ENCODE peak calls at places on chromosomes 12 and 14, in ten cellular contexts. Y, E, A, S, N, L, B, J, M and V are unnamed samples.

GRCh38 chr14:93019970-93020369 is 95.8 kb downstream of the ITPK1 start:
- DNase-seq in S (no peak), B (no peak), J (no peak), N (no peak), Y (no peak), E (no peak), L (peak), M (no peak), A (no peak), V (no peak)

GRCh38 chr12:93742086-93742934 is 65.1 kb downstream of the CRADD start:
- DNase-seq in Y (no peak), B (peak), M (peak), S (peak), A (peak), J (peak), N (peak), E (peak), L (peak), V (peak)

GRCh38 chr12:64273527-64274403 is 51.7 kb upstream of the KICS2 start:
- DNase-seq in L (no peak), N (no peak), B (peak), M (no peak), S (peak), J (no peak), A (peak), Y (no peak), E (peak), V (no peak)

GRCh38 chr14:103138483-103139370 is 15.5 kb downstream of the TNFAIP2 start:
- DNase-seq in Y (no peak), M (no peak), A (no peak), J (no peak), E (no peak), N (no peak), B (no peak), S (no peak), L (no peak), V (no peak)

GRCh38 chr12:48998497-48999353 is 450 bp downstream of the DDN start:
- DNase-seq in L (no peak), S (no peak), A (no peak), B (peak), N (no peak), Y (no peak), E (no peak), M (no peak), J (peak), V (no peak)

GRCh38 chr14:87014854-87015253 is 978.1 kb downstream of the GALC start:
- DNase-seq in S (no peak), Y (no peak), J (no peak), B (no peak), E (no peak), M (no peak), L (no peak), N (no peak), A (no peak), V (no peak)

GRCh38 chr14:56422703-56423213 is 156.8 kb upstream of the TMEM260 start:
- DNase-seq in L (peak), S (no peak), J (peak), B (peak), Y (no peak), N (peak), M (peak), E (peak), A (peak), V (no peak)

GRCh38 chr12:114834621-114835020 is 150.6 kb upstream of the TBX3 start:
- DNase-seq in Y (no peak), E (no peak), J (peak), N (no peak), S (no peak), B (peak), M (no peak), L (no peak), A (peak), V (no peak)

GRCh38 chr12:40107098-40107802 is 1.4 kb upstream of the SLC2A13 start:
- DNase-seq in B (peak), Y (peak), S (peak), E (peak), L (peak), M (peak), J (peak), N (peak), A (peak), V (peak)

GRCh38 chr14:104394606-104394910 is 185.0 kb upstream of the C14orf180 start:
- DNase-seq in L (no peak), N (no peak), B (no peak), Y (peak), E (no peak), J (no peak), M (peak), A (no peak), S (peak), V (peak)

GRCh38 chr14:75877884-75878283 is 103.9 kb downstream of the TGFB3 start:
- DNase-seq in S (no peak), A (no peak), Y (no peak), E (peak), B (no peak), M (no peak), L (no peak), N (no peak), J (no peak), V (no peak)

GRCh38 chr14:64760146-64760755 is 56.0 kb downstream of the PLEKHG3 start:
- DNase-seq in J (peak), L (peak), E (peak), B (peak), Y (no peak), S (no peak), A (peak), M (no peak), N (peak), V (no peak)

GRCh38 chr14:55698051-55698450 is 118.0 kb downstream of the KTN1 start:
- DNase-seq in J (no peak), E (no peak), M (no peak), N (no peak), L (no peak), Y (no peak), S (no peak), B (no peak), A (no peak), V (no peak)

GRCh38 chr12:46219892-46220655 is 48.8 kb downstream of the SLC38A1 start:
- DNase-seq in E (peak), N (peak), M (no peak), A (peak), S (no peak), J (peak), B (peak), L (no peak), Y (no peak), V (no peak)

GRCh38 chr12:27001663-27002062 is 12.5 kb downstream of the TM7SF3 start:
- DNase-seq in M (no peak), N (no peak), E (no peak), Y (no peak), B (no peak), L (no peak), J (no peak), A (no peak), S (no peak), V (no peak)

GRCh38 chr12:26156996-26157395 is 32.2 kb upstream of the BHLHE41 start:
- DNase-seq in A (no peak), L (no peak), Y (no peak), J (no peak), M (no peak), E (no peak), N (no peak), B (no peak), S (no peak), V (no peak)

GRCh38 chr12:22709292-22709691 is 84.3 kb downstream of the ETNK1 start:
- DNase-seq in L (no peak), M (no peak), E (peak), S (peak), A (no peak), B (peak), J (no peak), N (peak), Y (no peak), V (no peak)

GRCh38 chr14:104206281-104206904 is 68.0 kb downstream of the KIF26A start:
- DNase-seq in Y (no peak), A (no peak), M (no peak), N (no peak), B (no peak), S (no peak), L (no peak), E (no peak), J (no peak), V (no peak)

GRCh38 chr12:3158851-3159465 is 81.8 kb downstream of the TSPAN9 start:
- DNase-seq in S (no peak), J (peak), N (no peak), B (peak), A (peak), L (peak), Y (no peak), M (no peak), E (no peak), V (no peak)

GRCh38 chr12:43336962-43337555 is 214.9 kb downstream of the ADAMTS20 start:
- DNase-seq in A (no peak), L (no peak), J (peak), S (no peak), Y (no peak), N (peak), E (peak), M (no peak), B (peak), V (no peak)

GRCh38 chr12:99985129-99985570 is 414 bp upstream of the ANKS1B start:
- DNase-seq in J (no peak), S (no peak), Y (no peak), A (no peak), L (no peak), B (peak), N (no peak), M (no peak), E (peak), V (no peak)

GRCh38 chr12:123141615-123142517 is 9.0 kb downstream of the PITPNM2 start:
- DNase-seq in J (peak), Y (peak), M (peak), L (no peak), E (peak), B (peak), A (peak), S (no peak), N (peak), V (no peak)

GRCh38 chr12:42299392-42300308 is 26.2 kb downstream of the ZCRB1 start:
- DNase-seq in E (peak), A (peak), B (peak), N (no peak), Y (no peak), L (no peak), M (no peak), J (peak), S (peak), V (no peak)

GRCh38 chr12:102172436-102172835 is 25.2 kb downstream of the PMCH start:
- DNase-seq in L (no peak), S (no peak), M (no peak), A (peak), N (no peak), E (no peak), B (peak), Y (no peak), J (peak), V (no peak)

GRCh38 chr14:39474416-39474911 is 42.2 kb upstream of the FBXO33 start:
- DNase-seq in A (no peak), Y (no peak), B (no peak), M (no peak), E (no peak), J (no peak), L (no peak), S (peak), N (no peak), V (no peak)

GRCh38 chr14:101518611-101519048 is 42.7 kb upstream of the DIO3 start:
- DNase-seq in J (no peak), N (no peak), Y (peak), A (no peak), L (peak), M (no peak), E (no peak), B (no peak), S (no peak), V (no peak)

GRCh38 chr14:59629384-59630158 is 53.0 kb upstream of the CCDC175 start:
- DNase-seq in N (no peak), B (no peak), L (no peak), S (no peak), E (no peak), J (no peak), Y (no peak), M (no peak), A (no peak), V (no peak)

GRCh38 chr14:101076451-101077220 is 173.1 kb upstream of the RTL1 start:
- DNase-seq in N (no peak), L (no peak), Y (peak), B (no peak), E (no peak), S (no peak), J (no peak), M (no peak), A (no peak), V (peak)

GRCh38 chr14:34168656-34169055 is 217.8 kb upstream of the EGLN3 start:
- DNase-seq in S (no peak), M (no peak), A (no peak), L (no peak), E (no peak), J (no peak), N (no peak), Y (no peak), B (no peak), V (no peak)
- TF ChIP-seq CTCF in S (no peak), M (no peak), A (no peak), L (no peak), E (no peak), J (no peak), N (no peak), Y (no peak), B (no peak), V (no peak)

GRCh38 chr14:70660967-70661871 is 19.5 kb downstream of the TTC9 start:
- DNase-seq in J (no peak), Y (no peak), N (no peak), A (no peak), E (no peak), B (no peak), S (no peak), M (no peak), L (no peak), V (no peak)
- TF ChIP-seq CTCF in J (no peak), Y (no peak), N (no peak), A (no peak), E (peak), B (no peak), S (peak), M (no peak), L (no peak), V (no peak)

GRCh38 chr12:96329545-96329944 is 70.7 kb downstream of the CDK17 start:
- DNase-seq in S (no peak), N (no peak), A (no peak), L (no peak), Y (no peak), M (no peak), B (no peak), E (no peak), J (no peak), V (no peak)

GRCh38 chr12:96327346-96327745 is 72.9 kb downstream of the CDK17 start:
- DNase-seq in E (no peak), N (no peak), M (no peak), Y (no peak), S (peak), L (no peak), J (no peak), A (no peak), B (no peak), V (no peak)

GRCh38 chr12:96329018-96329417 is 71.2 kb downstream of the CDK17 start:
- DNase-seq in M (no peak), A (no peak), S (no peak), J (no peak), E (no peak), L (no peak), B (no peak), Y (no peak), N (no peak), V (no peak)

GRCh38 chr12:96326628-96327227 is 73.5 kb downstream of the CDK17 start:
- DNase-seq in A (no peak), B (no peak), L (no peak), E (no peak), N (no peak), J (no peak), S (no peak), M (no peak), Y (no peak), V (no peak)

DNA sequence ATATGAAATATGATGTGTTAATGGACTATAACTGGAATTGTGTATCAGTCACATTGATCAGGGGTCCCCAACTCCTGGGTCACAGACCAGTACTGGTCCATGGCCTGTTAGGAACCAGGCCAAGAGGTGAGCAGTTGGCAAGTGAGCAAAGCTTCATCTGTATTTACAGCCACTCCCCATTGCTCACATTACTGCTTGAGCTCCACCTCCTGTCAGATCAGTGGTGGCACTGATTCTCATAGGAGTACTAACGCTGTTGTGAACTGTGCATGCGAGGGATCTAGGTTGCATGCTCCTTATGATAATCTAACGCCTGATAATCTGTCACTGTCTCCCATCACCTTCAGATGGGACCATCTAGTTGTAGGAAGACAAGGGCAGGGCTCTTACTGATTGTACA is 72.3 kb downstream of the CDK17 start:
- DNase-seq in J (no peak), A (no peak), Y (no peak), B (no peak), L (no peak), N (no peak), M (no peak), S (no peak), E (no peak), V (no peak)
- TF ChIP-seq CTCF in J (no peak), A (no peak), Y (no peak), B (no peak), L (no peak), N (no peak), M (no peak), S (no peak), E (no peak), V (no peak)

GRCh38 chr14:89845346-89845745 is 109.2 kb downstream of the EFCAB11 start:
- DNase-seq in S (no peak), N (no peak), A (peak), J (peak), L (no peak), M (no peak), Y (no peak), E (no peak), B (peak), V (no peak)

GRCh38 chr14:89844508-89844907 is 110.0 kb downstream of the EFCAB11 start:
- DNase-seq in Y (no peak), J (peak), S (no peak), E (no peak), N (no peak), M (no peak), A (no peak), B (no peak), L (no peak), V (peak)

GRCh38 chr14:89849931-89850330 is 104.6 kb downstream of the EFCAB11 start:
- DNase-seq in S (no peak), E (no peak), A (peak), J (peak), L (no peak), M (no peak), N (no peak), Y (no peak), B (peak), V (no peak)

GRCh38 chr14:89851031-89851430 is 103.5 kb downstream of the EFCAB11 start:
- DNase-seq in B (no peak), L (no peak), S (no peak), M (no peak), N (no peak), E (no peak), J (no peak), Y (no peak), A (no peak), V (no peak)

GRCh38 chr14:89848165-89848564 is 106.4 kb downstream of the EFCAB11 start:
- DNase-seq in E (no peak), S (no peak), B (peak), A (peak), L (no peak), M (no peak), N (no peak), J (peak), Y (no peak), V (no peak)
- TF ChIP-seq CTCF in E (peak), S (no peak), B (peak), A (peak), L (no peak), M (peak), N (no peak), J (peak), Y (no peak), V (peak)

GRCh38 chr12:129622566-129622965 is 281.3 kb downstream of the TMEM132D start:
- DNase-seq in Y (no peak), M (no peak), J (no peak), B (no peak), L (no peak), N (no peak), A (no peak), E (no peak), S (no peak), V (no peak)

GRCh38 chr12:129613311-129613710 is 290.5 kb downstream of the TMEM132D start:
- DNase-seq in S (no peak), E (no peak), A (no peak), B (no peak), J (no peak), Y (no peak), N (no peak), L (no peak), M (no peak), V (no peak)

GRCh38 chr12:129615001-129615400 is 288.8 kb downstream of the TMEM132D start:
- DNase-seq in N (no peak), A (peak), Y (no peak), S (no peak), B (no peak), J (no peak), M (no peak), E (no peak), L (no peak), V (no peak)

GRCh38 chr12:129614221-129614885 is 289.5 kb downstream of the TMEM132D start:
- DNase-seq in S (no peak), Y (no peak), A (peak), J (no peak), N (no peak), B (no peak), L (no peak), E (no peak), M (no peak), V (no peak)

GRCh38 chr12:129617849-129618248 is 286.0 kb downstream of the TMEM132D start:
- DNase-seq in S (no peak), Y (no peak), N (no peak), J (no peak), A (no peak), M (no peak), L (no peak), E (no peak), B (no peak), V (no peak)
- TF ChIP-seq CTCF in S (no peak), Y (no peak), N (no peak), J (no peak), A (no peak), M (no peak), L (no peak), E (no peak), B (no peak), V (no peak)

GRCh38 chr14:80784824-80785223 is 156.7 kb downstream of the CEP128 start:
- DNase-seq in S (no peak), L (no peak), J (peak), E (no peak), Y (no peak), M (no peak), B (peak), A (peak), N (no peak), V (no peak)
- TF ChIP-seq CTCF in S (no peak), L (no peak), J (peak), E (no peak), Y (no peak), M (peak), B (no peak), A (peak), N (no peak), V (peak)

GRCh38 chr12:17642340-17642650 is 447.7 kb downstream of the RERGL start:
- DNase-seq in J (no peak), E (no peak), M (no peak), N (no peak), S (no peak), A (no peak), B (no peak), Y (no peak), L (no peak), V (no peak)
- TF ChIP-seq CTCF in J (no peak), E (no peak), M (no peak), N (no peak), S (no peak), A (no peak), B (no peak), Y (no peak), L (no peak), V (no peak)

GRCh38 chr14:106134901-106135300 is 608.5 kb downstream of the TMEM121 start:
- DNase-seq in B (no peak), Y (no peak), J (no peak), N (no peak), A (no peak), E (no peak), L (no peak), S (no peak), M (no peak), V (no peak)

DNA sequence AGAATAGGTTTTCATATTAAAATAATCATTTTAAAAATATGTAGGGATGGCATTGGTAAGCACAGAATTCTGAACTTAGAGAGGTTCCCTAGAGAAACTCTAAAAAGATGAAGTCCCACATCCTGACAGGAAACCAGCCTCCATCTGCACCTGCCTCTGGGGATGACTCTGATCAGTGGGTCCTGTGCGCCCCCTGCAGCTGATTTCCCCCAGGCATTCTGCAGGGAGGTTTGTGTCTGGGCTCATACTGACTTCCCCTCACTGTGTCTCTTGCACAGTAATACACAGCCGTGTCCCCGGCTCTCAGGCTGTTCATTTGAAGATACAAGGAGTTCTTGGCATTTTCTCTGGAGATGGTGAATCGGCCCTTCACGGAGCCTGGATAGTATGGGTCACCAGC is 602.9 kb downstream of the TMEM121 start:
- DNase-seq in E (no peak), B (no peak), J (no peak), S (peak), M (no peak), N (no peak), A (no peak), L (no peak), Y (no peak), V (no peak)
- TF ChIP-seq CTCF in E (no peak), B (no peak), J (no peak), S (peak), M (no peak), N (no peak), A (no peak), L (no peak), Y (no peak), V (no peak)

GRCh38 chr14:22221508-22221907 is 367.5 kb downstream of the DAD1 start:
- DNase-seq in J (peak), M (no peak), S (no peak), N (peak), Y (no peak), L (no peak), E (peak), A (peak), B (peak), V (no peak)
- TF ChIP-seq CTCF in J (peak), M (no peak), S (peak), N (peak), Y (no peak), L (no peak), E (peak), A (peak), B (peak), V (peak)